ENCODE peak calls at places on chromosomes 6 and 20, in four cellular contexts. J is stimulated activated CD8-positive, alpha-beta memory T cell treated with anti-CD3 and anti-CD28 coated beads, Interleukin-4, amount 100 ng/mL, for 1 hour; D is activated T-helper 1 cell treated with Interleukin-2 at 50 U/mL for 16 hours; I is cardiac fibroblast. N is an unnamed sample.
A peak's percentile ranks its signal among the peaks of the same experiment; 100 is the strongest.

GRCh38 chr6:147821266-147821665 is 312.8 kb downstream of the SAMD5 start:
- DNase-seq in J (no peak), D (no peak), I (no peak), N (no peak)

GRCh38 chr6:169454204-169454871 is 200.7 kb upstream of the THBS2 start:
- DNase-seq in J (no peak), D (no peak), I (peak; percentile 56), N (no peak)

GRCh38 chr6:14882394-14883073 is 363.3 kb upstream of the JARID2 start:
- DNase-seq in J (no peak), D (no peak), I (peak; percentile 31), N (no peak)

GRCh38 chr20:47368301-47368700 is 11.8 kb upstream of the ZMYND8 start:
- DNase-seq in J (no peak), D (no peak), I (no peak), N (no peak)

GRCh38 chr6:137043710-137044365 is 927 bp downstream of the IL20RA start:
- DNase-seq in J (no peak), D (no peak), I (peak; percentile 43), N (peak; percentile 39)

GRCh38 chr20:17680128-17680835 is 1.8 kb downstream of the RRBP1 start:
- DNase-seq in J (no peak), D (no peak), I (peak; percentile 80), N (no peak)

GRCh38 chr6:134175532-134176282 is 123.3 kb upstream of the SLC2A12 start:
- DNase-seq in J (no peak), D (peak; percentile 19), I (peak; percentile 88), N (peak; percentile 36)

GRCh38 chr20:51158226-51158625 is 135.3 kb upstream of the KCNG1 start:
- DNase-seq in J (no peak), D (no peak), I (no peak), N (no peak)

GRCh38 chr6:168156742-168157265 is 77.8 kb upstream of the FRMD1 start:
- DNase-seq in J (no peak), D (no peak), I (no peak), N (no peak)

GRCh38 chr6:97048771-97049170 is 124.2 kb downstream of the KLHL32 start:
- DNase-seq in J (no peak), D (no peak), I (no peak), N (no peak)

GRCh38 chr20:20837574-20838021 is 125.2 kb upstream of the RALGAPA2 start:
- DNase-seq in J (no peak), D (no peak), I (peak; percentile 67), N (peak; percentile 27)

GRCh38 chr20:36493801-36494114 is 47.6 kb upstream of the MYL9 start:
- DNase-seq in J (no peak), D (no peak), I (peak; percentile 69), N (no peak)

GRCh38 chr6:25088513-25088912 is 152.8 kb upstream of the RIPOR2 start:
- DNase-seq in J (no peak), D (no peak), I (peak; percentile 76), N (no peak)

GRCh38 chr6:3230275-3231212 is 3.1 kb upstream of the TUBB2B start:
- DNase-seq in J (no peak), D (no peak), I (peak; percentile 23), N (no peak)

GRCh38 chr6:30357678-30358339 is 12.9 kb downstream of the RPP21 start:
- DNase-seq in J (no peak), D (no peak), I (peak; percentile 86), N (peak; percentile 53)

GRCh38 chr6:15527838-15528617 is 134.8 kb downstream of the DTNBP1 start:
- DNase-seq in J (no peak), D (no peak), I (no peak), N (no peak)

GRCh38 chr6:84853901-84854300 is 89.5 kb upstream of the TBX18 start:
- DNase-seq in J (no peak), D (no peak), I (no peak), N (no peak)

GRCh38 chr20:50724851-50725721 is 6.3 kb upstream of the PARD6B start:
- DNase-seq in J (no peak), D (no peak), I (peak; percentile 96), N (no peak)

GRCh38 chr6:15627829-15628228 is 35.0 kb downstream of the DTNBP1 start:
- DNase-seq in J (no peak), D (no peak), I (peak; percentile 45), N (no peak)

GRCh38 chr6:54441687-54442248 is 133.5 kb downstream of the TINAG start:
- DNase-seq in J (no peak), D (no peak), I (no peak), N (no peak)

GRCh38 chr6:156557269-156557885 is 219.8 kb upstream of the ARID1B start:
- DNase-seq in J (no peak), D (no peak), I (peak; percentile 16), N (no peak)

GRCh38 chr20:62368629-62369507 is 1.8 kb upstream of the LAMA5 start:
- DNase-seq in J (no peak), D (no peak), I (peak; percentile 66), N (no peak)

GRCh38 chr6:138336221-138336620 is 41.5 kb upstream of the SMIM28 start:
- DNase-seq in J (no peak), D (no peak), I (no peak), N (no peak)

GRCh38 chr6:106724848-106725247 is 95.5 kb downstream of the QRSL1 start:
- DNase-seq in J (no peak), D (no peak), I (no peak), N (no peak)

GRCh38 chr6:126117251-126117650 is 130.9 kb downstream of the TRMT11 start:
- DNase-seq in J (no peak), D (no peak), I (no peak), N (no peak)